ENCODE peak calls at places on chromosomes 2 and 18, in seven cellular contexts. T is HepG2, M is fibroblast of lung, F is adrenal gland, Z is A673, U is PC-9, Y is right lobe of liver. N is an unnamed sample.

GRCh38 chr2:138112536-138112935 is 148.3 kb downstream of the HNMT start:
- DNase-seq in T (no peak), M (peak; percentile 64), F (no peak), Z (no peak), U (no peak), Y (no peak), N (no peak)

GRCh38 chr18:11909081-11909410 is 929 bp upstream of the MPPE1 start:
- DNase-seq in T (no peak), M (no peak), F (no peak), Z (peak; percentile 44), U (no peak), Y (no peak), N (no peak)

GRCh38 chr2:195406886-195407603 is 250.0 kb upstream of the SLC39A10 start:
- DNase-seq in T (peak; percentile 37), M (peak; percentile 46), F (peak; percentile 33), Z (no peak), U (no peak), Y (no peak), N (no peak)

GRCh38 chr2:7111626-7112025 is 194.4 kb downstream of the RNF144A start:
- DNase-seq in T (no peak), M (no peak), F (no peak), Z (peak; percentile 21), U (no peak), Y (no peak), N (no peak)

GRCh38 chr2:88831792-88832248 is 140.3 kb downstream of the RPIA start:
- DNase-seq in T (peak; percentile 47), M (no peak), F (peak; percentile 24), Z (peak; percentile 40), U (peak; percentile 10), Y (no peak), N (peak; percentile 54)

GRCh38 chr2:192500550-192501200 is 305.9 kb upstream of the TMEFF2 start:
- DNase-seq in T (no peak), M (peak; percentile 96), F (no peak), Z (peak; percentile 83), U (no peak), Y (no peak), N (no peak)

GRCh38 chr18:28158083-28158581 is 18.8 kb downstream of the CDH2 start:
- DNase-seq in T (no peak), M (no peak), F (peak; percentile 70), Z (no peak), U (no peak), Y (no peak), N (no peak)

GRCh38 chr18:286515-287310 is 18.9 kb upstream of the THOC1 start:
- DNase-seq in T (peak; percentile 20), M (peak; percentile 26), F (no peak), Z (peak; percentile 43), U (no peak), Y (no peak), N (no peak)

GRCh38 chr2:147818741-147819140 is 26.1 kb upstream of the ACVR2A start:
- DNase-seq in T (no peak), M (peak; percentile 7), F (no peak), Z (no peak), U (no peak), Y (no peak), N (no peak)

GRCh38 chr18:23529597-23529996 is 26.3 kb downstream of the RMC1 start:
- DNase-seq in T (no peak), M (peak; percentile 69), F (no peak), Z (no peak), U (peak; percentile 12), Y (no peak), N (no peak)

GRCh38 chr2:64624862-64625261 is 28.9 kb downstream of the SERTAD2 start:
- DNase-seq in T (no peak), M (no peak), F (no peak), Z (no peak), U (no peak), Y (no peak), N (no peak)

GRCh38 chr18:8601277-8602032 is 7.8 kb upstream of the RAB12 start:
- DNase-seq in T (no peak), M (peak; percentile 11), F (no peak), Z (no peak), U (no peak), Y (no peak), N (no peak)

GRCh38 chr2:222057249-222058073 is 241.3 kb downstream of the PAX3 start:
- DNase-seq in T (no peak), M (no peak), F (no peak), Z (peak; percentile 64), U (no peak), Y (no peak), N (no peak)

GRCh38 chr2:134287323-134287722 is 33.5 kb downstream of the MGAT5 start:
- DNase-seq in T (no peak), M (no peak), F (no peak), Z (no peak), U (no peak), Y (no peak), N (no peak)

GRCh38 chr2:195356920-195357440 is 300.0 kb upstream of the SLC39A10 start:
- DNase-seq in T (no peak), M (no peak), F (no peak), Z (no peak), U (no peak), Y (no peak), N (no peak)

GRCh38 chr2:54560146-54560881 is 104.2 kb downstream of the SPTBN1 start:
- DNase-seq in T (no peak), M (peak; percentile 56), F (peak; percentile 48), Z (peak; percentile 58), U (no peak), Y (peak; percentile 66), N (no peak)

GRCh38 chr2:50749226-50749625 is 282.7 kb downstream of the NRXN1 start:
- DNase-seq in T (no peak), M (peak; percentile 27), F (no peak), Z (no peak), U (no peak), Y (no peak), N (no peak)

GRCh38 chr18:79049506-79049905 is 19.7 kb upstream of the ATP9B start:
- DNase-seq in T (no peak), M (no peak), F (no peak), Z (no peak), U (no peak), Y (no peak), N (no peak)

DNA sequence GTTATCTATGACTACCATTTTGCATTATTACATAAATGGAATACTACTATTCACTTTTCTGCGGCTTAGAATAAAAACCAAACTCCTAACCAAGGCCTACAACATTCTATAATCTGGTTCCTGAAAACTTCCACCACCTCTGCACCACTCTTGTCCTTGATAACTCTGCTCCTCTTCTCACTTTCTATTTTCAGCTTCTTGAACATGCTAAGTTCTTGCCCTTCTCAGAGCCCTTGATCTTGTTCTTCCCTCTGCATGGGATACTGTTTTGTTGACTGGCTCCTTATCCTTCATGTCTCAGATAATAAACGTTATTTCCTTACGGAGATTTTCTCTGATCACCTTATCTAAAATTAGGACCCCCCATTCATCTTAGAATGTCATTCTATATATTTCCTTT is 65.5 kb upstream of the WDSUB1 start:
- DNase-seq in T (no peak), M (no peak), F (no peak), Z (no peak), U (no peak), Y (no peak), N (no peak)
- H3K27ac ChIP-seq in T (no peak overlapping the region), M (no peak overlapping the region), F (no peak overlapping the region), Z (no peak overlapping the region), U (no peak overlapping the region), Y (no peak overlapping the region), N (no peak overlapping the region)

DNA sequence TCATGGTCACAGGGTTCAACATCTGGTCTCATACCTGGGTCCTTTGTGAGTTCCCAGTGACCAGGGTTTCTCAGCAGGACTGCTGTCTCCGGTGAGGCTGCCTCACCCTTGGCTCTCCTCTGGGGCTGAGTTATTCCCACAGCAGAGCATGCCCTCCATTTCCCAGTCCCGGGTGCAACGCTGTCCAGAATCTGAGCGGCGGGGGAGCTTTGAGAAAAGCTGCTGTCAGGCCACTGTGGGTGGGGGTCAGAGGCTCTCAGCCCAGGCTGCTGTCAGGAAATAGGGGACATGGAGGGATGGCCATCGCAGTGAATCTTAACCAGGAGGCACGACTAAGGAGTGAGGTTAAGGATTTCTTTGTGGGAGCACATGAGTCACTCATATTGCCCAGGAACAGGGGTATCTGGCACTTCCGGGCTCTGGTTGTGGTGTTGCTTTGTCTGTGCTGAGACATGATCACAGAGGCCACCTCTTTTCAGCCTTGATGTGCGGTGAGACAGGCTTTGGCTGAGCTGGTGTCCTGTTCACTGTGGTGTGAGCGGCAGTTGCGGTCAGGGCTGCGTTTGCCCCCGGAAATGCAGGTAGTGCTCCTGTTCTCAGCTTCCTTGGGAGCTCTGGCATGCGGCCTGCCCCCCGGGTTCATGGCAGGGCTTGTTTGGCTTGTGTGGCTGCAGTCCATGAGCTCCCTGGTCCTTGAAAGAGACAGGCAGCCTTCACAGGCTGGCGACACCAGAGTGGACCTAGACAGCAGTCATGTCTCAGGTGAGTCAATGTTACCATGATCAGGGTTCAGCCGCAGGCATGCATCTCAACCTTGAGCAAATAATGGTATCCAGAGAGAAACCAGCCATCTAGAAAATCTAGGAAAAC is 310.7 kb upstream of the MYT1L start:
- DNase-seq in T (peak; percentile 39), M (no peak), F (no peak), Z (no peak), U (no peak), Y (no peak), N (peak; percentile 33)
- H3K27me3 ChIP-seq in T (peaks cover 48% of the 10 kb centered on the region), M (no peaks in the 10 kb centered on the region), F (no peaks in the 10 kb centered on the region), Z (peaks cover 18% of the 10 kb centered on the region), U (peaks cover 93% of the 10 kb centered on the region), Y (no peaks in the 10 kb centered on the region), N (no peaks in the 10 kb centered on the region)

DNA sequence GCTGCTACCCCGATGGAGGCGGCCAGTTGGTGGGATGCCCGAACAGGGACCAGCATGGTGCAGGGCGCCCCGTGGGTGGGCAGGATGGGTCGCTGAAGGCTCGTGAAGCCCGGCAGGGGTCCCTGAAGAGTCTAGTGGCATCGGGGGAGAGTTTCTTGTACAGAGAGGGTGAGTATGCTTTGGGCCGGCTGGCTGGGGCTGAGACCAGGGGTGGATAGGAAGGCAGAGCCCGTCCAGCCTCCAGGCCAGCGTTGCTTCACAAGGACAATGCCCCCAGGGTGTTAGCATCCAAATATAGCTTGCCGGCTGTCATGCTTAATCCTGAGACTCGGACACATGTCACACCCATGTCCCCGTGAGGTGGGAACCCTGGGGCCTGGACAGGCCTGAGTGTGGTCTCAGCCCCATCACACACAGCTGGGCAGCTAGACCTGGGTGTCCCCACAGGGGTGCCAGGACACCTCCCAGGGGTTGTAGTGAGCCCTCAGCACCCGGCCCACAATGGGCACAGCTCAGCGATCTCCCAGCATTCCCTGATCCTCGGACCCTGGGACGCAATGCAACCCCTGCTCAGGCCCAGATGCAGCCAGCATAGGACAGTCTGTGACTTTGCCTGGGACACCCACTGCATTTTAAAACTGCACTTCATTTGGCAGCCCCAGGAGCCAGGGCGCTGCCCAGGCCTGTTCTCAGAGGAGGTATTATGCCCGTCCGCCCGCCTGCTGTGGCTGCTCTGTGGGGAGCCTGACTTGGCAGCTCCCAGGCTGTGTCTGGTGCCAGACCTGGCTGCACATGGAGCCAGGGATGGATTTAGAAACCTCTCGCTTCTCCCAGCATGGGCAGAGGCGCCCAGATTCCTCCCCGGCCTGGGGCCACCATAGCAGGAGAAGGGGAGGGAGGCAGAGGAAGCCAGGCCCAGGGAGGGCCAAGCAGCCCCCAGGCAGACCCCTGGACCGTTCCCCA is 36.4 kb downstream of the RAMP1 start:
- DNase-seq in T (no peak), M (peak; percentile 40), F (no peak), Z (peak; percentile 69), U (no peak), Y (peak; percentile 52), N (no peak)
- H3K27ac ChIP-seq in T (no peak overlapping the region), M (no peak overlapping the region), F (no peak overlapping the region), Z (peak overlapping the region; percentile 42), U (no peak overlapping the region), Y (no peak overlapping the region), N (peak overlapping the region; percentile 24)

DNA sequence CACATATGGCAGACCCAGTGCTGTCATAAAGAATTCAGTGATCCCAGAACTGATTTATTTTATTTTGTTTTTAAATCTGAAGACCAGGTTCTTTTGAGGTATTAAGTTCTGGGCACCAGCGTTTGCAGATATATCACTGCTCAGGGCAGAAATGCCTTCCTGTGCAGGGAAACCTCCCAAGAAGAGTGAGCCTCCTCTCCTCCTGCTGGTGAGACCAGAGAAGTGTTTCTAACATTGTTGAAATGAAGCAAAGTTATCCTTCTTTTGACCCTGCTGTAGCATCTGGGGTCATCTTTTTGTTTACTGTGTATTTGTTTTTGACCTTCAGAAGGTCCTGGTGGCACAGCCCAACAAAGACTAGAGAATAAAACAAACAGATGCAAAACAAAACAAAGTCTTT is 94.0 kb downstream of the AQP4 start:
- DNase-seq in T (peak; percentile 6), M (no peak), F (peak; percentile 41), Z (no peak), U (no peak), Y (no peak), N (peak; percentile 41)
- H3K27me3 ChIP-seq in T (no peaks in the 10 kb centered on the region), M (no peaks in the 10 kb centered on the region), F (no peaks in the 10 kb centered on the region), Z (peaks cover 5% of the 10 kb centered on the region), U (no peaks in the 10 kb centered on the region), Y (no peaks in the 10 kb centered on the region), N (no peaks in the 10 kb centered on the region)

N was measured in upper lobe of left lung.